ENCODE peak calls at places on chromosome 20, in eight cellular contexts. U is neural progenitor cell, Y is PC-9, H is mammary epithelial cell, F is H9, G is PC-3, Z is neuronal stem cell, E is OCI-LY7. P is an unnamed sample.

GRCh38 chr20:24488800-24489175 is 19.4 kb downstream of the SYNDIG1 start:
- DNase-seq in H (no peak), E (no peak), Z (no peak), G (no peak), F (peak; percentile 10), Y (no peak), U (no peak), P (no peak)

GRCh38 chr20:46267108-46267820 is 41.0 kb downstream of the CDH22 start:
- DNase-seq in H (no peak), Z (no peak), E (no peak), F (no peak), G (no peak), Y (no peak), U (no peak), P (no peak)

GRCh38 chr20:18585134-18585533 is 2.7 kb upstream of the DTD1 start:
- DNase-seq in E (no peak), Z (no peak), F (peak; percentile 77), Y (peak; percentile 40), H (peak; percentile 56), G (peak; percentile 45), U (no peak), P (peak; percentile 32)

GRCh38 chr20:24943196-24943595 is 5.9 kb upstream of the CST7 start:
- DNase-seq in E (no peak), G (no peak), U (no peak), Z (no peak), Y (no peak), F (no peak), H (no peak), P (no peak)

GRCh38 chr20:8156603-8157079 is 24.6 kb downstream of the PLCB1 start:
- DNase-seq in Y (peak; percentile 81), H (no peak), G (peak; percentile 80), U (no peak), Z (no peak), F (no peak), E (no peak), P (peak; percentile 67)

GRCh38 chr20:54084727-54085368 is 14.5 kb upstream of the BCAS1 start:
- DNase-seq in G (peak; percentile 92), Z (no peak), U (no peak), H (no peak), E (no peak), F (no peak), Y (peak; percentile 66), P (no peak)

GRCh38 chr20:58698741-58699141 is 6.1 kb downstream of the NPEPL1 start:
- DNase-seq in G (no peak), H (no peak), F (no peak), Y (no peak), U (no peak), Z (no peak), E (no peak), P (no peak)

GRCh38 chr20:3674447-3674846 is 7.4 kb downstream of the ADAM33 start:
- DNase-seq in G (no peak), Z (no peak), E (no peak), F (no peak), Y (no peak), U (no peak), H (no peak), P (no peak)

GRCh38 chr20:3229798-3230197 is 9.2 kb downstream of the SLC4A11 start:
- DNase-seq in Z (no peak), U (no peak), G (no peak), Y (no peak), H (no peak), F (no peak), E (no peak), P (no peak)

GRCh38 chr20:53827996-53828672 is 234.5 kb upstream of the ZNF217 start:
- DNase-seq in F (no peak), H (peak; percentile 91), E (no peak), U (no peak), Z (no peak), G (peak; percentile 98), Y (peak; percentile 89), P (peak; percentile 100)

GRCh38 chr20:5996765-5997164 is 46.3 kb downstream of the MCM8 start:
- DNase-seq in U (peak; percentile 4), Z (no peak), Y (peak; percentile 70), H (no peak), G (peak; percentile 44), F (no peak), E (peak; percentile 29), P (no peak)

GRCh38 chr20:2799688-2800589 is 488 bp downstream of the CPXM1 start:
- DNase-seq in Y (no peak), Z (no peak), G (no peak), E (no peak), U (peak; percentile 66), F (peak; percentile 49), H (no peak), P (peak; percentile 12)

GRCh38 chr20:46683939-46684750 is 5.1 kb downstream of the TP53RK start:
- DNase-seq in F (peak; percentile 83), Z (peak; percentile 45), H (peak; percentile 80), G (no peak), E (no peak), Y (peak; percentile 72), U (peak; percentile 81), P (peak; percentile 66)

GRCh38 chr20:48455606-48456360 is 372.0 kb downstream of the PREX1 start:
- DNase-seq in U (peak; percentile 15), Y (no peak), Z (no peak), H (peak; percentile 31), E (no peak), F (no peak), G (no peak), P (no peak)

GRCh38 chr20:31916724-31917123 is 35.1 kb downstream of the PDRG1 start:
- DNase-seq in H (no peak), Y (no peak), F (no peak), Z (no peak), E (no peak), U (no peak), G (no peak), P (no peak)

GRCh38 chr20:19275630-19276071 is 63.2 kb downstream of the SLC24A3 start:
- DNase-seq in E (no peak), Y (peak; percentile 44), H (no peak), Z (no peak), F (no peak), G (no peak), U (no peak), P (no peak)

GRCh38 chr20:43921227-43921780 is 6.7 kb downstream of the TOX2 start:
- DNase-seq in U (no peak), Z (no peak), G (no peak), E (no peak), H (no peak), Y (no peak), F (no peak), P (no peak)

GRCh38 chr20:47253860-47254259 is 102.6 kb downstream of the ZMYND8 start:
- DNase-seq in Y (no peak), F (no peak), E (no peak), H (no peak), G (no peak), U (no peak), Z (no peak), P (no peak)

GRCh38 chr20:2762578-2763131 is 37.8 kb downstream of the CPXM1 start:
- DNase-seq in Z (no peak), H (no peak), E (no peak), Y (no peak), F (no peak), G (no peak), U (no peak), P (no peak)

GRCh38 chr20:8542115-8542486 is 410.0 kb downstream of the PLCB1 start:
- DNase-seq in E (no peak), Y (no peak), Z (no peak), H (no peak), G (no peak), F (no peak), U (no peak), P (no peak)

GRCh38 chr20:5073154-5074049 is 46.4 kb downstream of the PCNA start:
- DNase-seq in U (no peak), G (peak; percentile 98), Y (peak; percentile 97), E (no peak), Z (no peak), H (peak; percentile 91), F (peak; percentile 40), P (peak; percentile 61)

GRCh38 chr20:294602-295001 is 2.8 kb upstream of the ZCCHC3 start:
- DNase-seq in Y (no peak), E (no peak), Z (no peak), H (no peak), G (no peak), U (no peak), F (no peak), P (no peak)

GRCh38 chr20:54014301-54014914 is 56.0 kb downstream of the BCAS1 start:
- DNase-seq in H (no peak), G (no peak), E (no peak), Z (no peak), U (no peak), F (no peak), Y (no peak), P (no peak)

GRCh38 chr20:33585413-33585812 is 76.7 kb upstream of the C20orf144 start:
- DNase-seq in U (no peak), F (no peak), Y (no peak), H (no peak), E (no peak), Z (no peak), G (no peak), P (no peak)
- H3K4me1 ChIP-seq in U (no peaks in the 10 kb centered on the region), F (no peaks in the 10 kb centered on the region), Y (peaks cover 4% of the 10 kb centered on the region), H (peaks cover 11% of the 10 kb centered on the region), E (peaks cover 31% of the 10 kb centered on the region), Z (no peaks in the 10 kb centered on the region), G (peaks cover 10% of the 10 kb centered on the region), P (no peaks in the 10 kb centered on the region)

GRCh38 chr20:23020230-23020629 is 14.9 kb upstream of the SSTR4 start:
- DNase-seq in Y (no peak), F (no peak), Z (no peak), H (no peak), E (no peak), U (peak; percentile 39), G (no peak), P (no peak)
- H2AFZ ChIP-seq in Y (no peak overlapping the region), F (no peak overlapping the region), Z (no peak overlapping the region), H (no peak overlapping the region), E (no peak overlapping the region), U (no peak overlapping the region), G (no peak overlapping the region), P (no peak overlapping the region)

GRCh38 chr20:51382111-51382985 is 160.2 kb downstream of the NFATC2 start:
- DNase-seq in G (no peak), E (no peak), H (no peak), Y (no peak), F (no peak), U (no peak), Z (no peak), P (no peak)

GRCh38 chr20:51384854-51385253 is 157.7 kb downstream of the NFATC2 start:
- DNase-seq in E (no peak), F (no peak), H (no peak), Z (no peak), Y (no peak), G (no peak), U (no peak), P (no peak)

GRCh38 chr20:51381557-51381956 is 161.0 kb downstream of the NFATC2 start:
- DNase-seq in E (peak; percentile 86), G (no peak), U (no peak), F (no peak), Y (no peak), Z (no peak), H (no peak), P (no peak)

GRCh38 chr20:51383891-51384510 is 158.5 kb downstream of the NFATC2 start:
- DNase-seq in F (no peak), E (no peak), Z (no peak), U (no peak), G (peak; percentile 92), H (peak; percentile 23), Y (no peak), P (no peak)

GRCh38 chr20:51382986-51383821 is 159.3 kb downstream of the NFATC2 start:
- DNase-seq in H (no peak), Z (no peak), F (no peak), U (no peak), G (peak; percentile 95), E (peak; percentile 94), Y (no peak), P (no peak)
- H3K27ac ChIP-seq in H (no peak overlapping the region), Z (no peak overlapping the region), F (no peak overlapping the region), U (no peak overlapping the region), G (peak overlapping the region; percentile 90), E (peak overlapping the region; percentile 95), Y (no peak overlapping the region), P (no peak overlapping the region)

GRCh38 chr20:49658508-49658907 is 55.2 kb downstream of the B4GALT5 start:
- DNase-seq in Y (no peak), U (peak; percentile 70), F (no peak), E (no peak), H (no peak), G (no peak), Z (no peak), P (no peak)
- H3K4me1 ChIP-seq in Y (peaks cover 29% of the 10 kb centered on the region), U (peaks cover 64% of the 10 kb centered on the region), F (peaks cover 14% of the 10 kb centered on the region), E (no peaks in the 10 kb centered on the region), H (peaks cover 7% of the 10 kb centered on the region), G (peaks cover 18% of the 10 kb centered on the region), Z (peaks cover 20% of the 10 kb centered on the region), P (no peaks in the 10 kb centered on the region)